ENCODE peak calls at places on chromosomes 7 and 10, in eight cellular contexts. One of them, this sample, is unnamed.

GRCh38 chr10:91296471-91296870 is 76.0 kb downstream of the PCGF5 start:
- DNase-seq in GM10248: no peak
- DNase-seq in stimulated activated CD4-positive, alpha-beta T cell treated with anti-CD3 and anti-CD28 coated beads, TNF-alpha, amount 100 ng/mL, for 24 hours: no peak
- DNase-seq in tibial artery: no peak
- DNase-seq in A549: peak; percentile 62
- DNase-seq in ACHN: peak; percentile 28
- DNase-seq in neural progenitor cell: peak; percentile 36
- DNase-seq in NCI-H1694: no peak
- DNase-seq in this sample: no peak

GRCh38 chr10:3213758-3214545 is 41.4 kb upstream of the PITRM1 start:
- DNase-seq in A549: no peak
- DNase-seq in NCI-H1694: no peak
- DNase-seq in tibial artery: no peak
- DNase-seq in stimulated activated CD4-positive, alpha-beta T cell treated with anti-CD3 and anti-CD28 coated beads, TNF-alpha, amount 100 ng/mL, for 24 hours: no peak
- DNase-seq in neural progenitor cell: no peak
- DNase-seq in ACHN: no peak
- DNase-seq in GM10248: no peak
- DNase-seq in this sample: no peak

GRCh38 chr10:106387063-106387462 is 777.4 kb downstream of the SORCS1 start:
- DNase-seq in stimulated activated CD4-positive, alpha-beta T cell treated with anti-CD3 and anti-CD28 coated beads, TNF-alpha, amount 100 ng/mL, for 24 hours: no peak
- DNase-seq in NCI-H1694: no peak
- DNase-seq in GM10248: no peak
- DNase-seq in ACHN: no peak
- DNase-seq in tibial artery: no peak
- DNase-seq in A549: no peak
- DNase-seq in neural progenitor cell: no peak
- DNase-seq in this sample: no peak

GRCh38 chr10:4073912-4074311 is 288.9 kb upstream of the KLF6 start:
- DNase-seq in ACHN: no peak
- DNase-seq in A549: no peak
- DNase-seq in neural progenitor cell: no peak
- DNase-seq in GM10248: no peak
- DNase-seq in tibial artery: peak; percentile 85
- DNase-seq in NCI-H1694: no peak
- DNase-seq in stimulated activated CD4-positive, alpha-beta T cell treated with anti-CD3 and anti-CD28 coated beads, TNF-alpha, amount 100 ng/mL, for 24 hours: no peak
- DNase-seq in this sample: peak; percentile 61

GRCh38 chr7:15291707-15292106 is 270.1 kb downstream of the AGMO start:
- DNase-seq in GM10248: no peak
- DNase-seq in A549: peak; percentile 12
- DNase-seq in ACHN: no peak
- DNase-seq in stimulated activated CD4-positive, alpha-beta T cell treated with anti-CD3 and anti-CD28 coated beads, TNF-alpha, amount 100 ng/mL, for 24 hours: no peak
- DNase-seq in NCI-H1694: no peak
- DNase-seq in tibial artery: no peak
- DNase-seq in neural progenitor cell: peak; percentile 7
- DNase-seq in this sample: no peak

GRCh38 chr7:73451780-73452398 is 18.3 kb downstream of the FZD9 start:
- DNase-seq in ACHN: peak; percentile 72
- DNase-seq in tibial artery: no peak
- DNase-seq in neural progenitor cell: peak; percentile 57
- DNase-seq in stimulated activated CD4-positive, alpha-beta T cell treated with anti-CD3 and anti-CD28 coated beads, TNF-alpha, amount 100 ng/mL, for 24 hours: peak; percentile 20
- DNase-seq in A549: peak; percentile 65
- DNase-seq in NCI-H1694: peak; percentile 57
- DNase-seq in GM10248: peak; percentile 66
- DNase-seq in this sample: no peak

GRCh38 chr7:104929921-104930320 is 84.1 kb upstream of the KMT2E start:
- DNase-seq in A549: no peak
- DNase-seq in stimulated activated CD4-positive, alpha-beta T cell treated with anti-CD3 and anti-CD28 coated beads, TNF-alpha, amount 100 ng/mL, for 24 hours: no peak
- DNase-seq in NCI-H1694: no peak
- DNase-seq in ACHN: no peak
- DNase-seq in tibial artery: no peak
- DNase-seq in GM10248: no peak
- DNase-seq in neural progenitor cell: no peak
- DNase-seq in this sample: no peak

GRCh38 chr10:11279286-11279685 is 261.6 kb downstream of the CELF2 start:
- DNase-seq in NCI-H1694: no peak
- DNase-seq in neural progenitor cell: no peak
- DNase-seq in ACHN: no peak
- DNase-seq in stimulated activated CD4-positive, alpha-beta T cell treated with anti-CD3 and anti-CD28 coated beads, TNF-alpha, amount 100 ng/mL, for 24 hours: no peak
- DNase-seq in tibial artery: no peak
- DNase-seq in GM10248: no peak
- DNase-seq in A549: no peak
- DNase-seq in this sample: no peak

GRCh38 chr7:20269726-20270125 is 52.5 kb upstream of the MACC1 start:
- DNase-seq in neural progenitor cell: no peak
- DNase-seq in GM10248: no peak
- DNase-seq in tibial artery: no peak
- DNase-seq in A549: no peak
- DNase-seq in stimulated activated CD4-positive, alpha-beta T cell treated with anti-CD3 and anti-CD28 coated beads, TNF-alpha, amount 100 ng/mL, for 24 hours: no peak
- DNase-seq in ACHN: no peak
- DNase-seq in NCI-H1694: no peak
- DNase-seq in this sample: no peak

GRCh38 chr10:127279334-127279774 is 83.0 kb upstream of the INSYN2A start:
- DNase-seq in GM10248: no peak
- DNase-seq in NCI-H1694: no peak
- DNase-seq in A549: peak; percentile 22
- DNase-seq in neural progenitor cell: no peak
- DNase-seq in ACHN: no peak
- DNase-seq in stimulated activated CD4-positive, alpha-beta T cell treated with anti-CD3 and anti-CD28 coated beads, TNF-alpha, amount 100 ng/mL, for 24 hours: no peak
- DNase-seq in tibial artery: no peak
- DNase-seq in this sample: no peak

GRCh38 chr10:61899045-61899444 is 2.5 kb upstream of the ARID5B start:
- DNase-seq in NCI-H1694: no peak
- DNase-seq in ACHN: peak; percentile 17
- DNase-seq in tibial artery: no peak
- DNase-seq in GM10248: no peak
- DNase-seq in stimulated activated CD4-positive, alpha-beta T cell treated with anti-CD3 and anti-CD28 coated beads, TNF-alpha, amount 100 ng/mL, for 24 hours: no peak
- DNase-seq in A549: no peak
- DNase-seq in neural progenitor cell: no peak
- DNase-seq in this sample: no peak

GRCh38 chr7:47415289-47416212 is 166.4 kb downstream of the TNS3 start:
- DNase-seq in stimulated activated CD4-positive, alpha-beta T cell treated with anti-CD3 and anti-CD28 coated beads, TNF-alpha, amount 100 ng/mL, for 24 hours: no peak
- DNase-seq in tibial artery: peak; percentile 47
- DNase-seq in ACHN: no peak
- DNase-seq in GM10248: no peak
- DNase-seq in neural progenitor cell: no peak
- DNase-seq in NCI-H1694: no peak
- DNase-seq in A549: no peak
- DNase-seq in this sample: no peak

GRCh38 chr7:151794508-151795167 is 82.3 kb downstream of the PRKAG2 start:
- DNase-seq in ACHN: no peak
- DNase-seq in stimulated activated CD4-positive, alpha-beta T cell treated with anti-CD3 and anti-CD28 coated beads, TNF-alpha, amount 100 ng/mL, for 24 hours: no peak
- DNase-seq in GM10248: no peak
- DNase-seq in NCI-H1694: no peak
- DNase-seq in A549: no peak
- DNase-seq in tibial artery: no peak
- DNase-seq in neural progenitor cell: no peak
- DNase-seq in this sample: no peak

GRCh38 chr10:8444630-8445029 is 390.1 kb downstream of the GATA3 start:
- DNase-seq in GM10248: no peak
- DNase-seq in tibial artery: no peak
- DNase-seq in neural progenitor cell: peak; percentile 65
- DNase-seq in A549: no peak
- DNase-seq in NCI-H1694: no peak
- DNase-seq in stimulated activated CD4-positive, alpha-beta T cell treated with anti-CD3 and anti-CD28 coated beads, TNF-alpha, amount 100 ng/mL, for 24 hours: no peak
- DNase-seq in ACHN: no peak
- DNase-seq in this sample: no peak

GRCh38 chr7:107958764-107959526 is 44.0 kb downstream of the LAMB1 start:
- DNase-seq in neural progenitor cell: no peak
- DNase-seq in tibial artery: no peak
- DNase-seq in ACHN: no peak
- DNase-seq in NCI-H1694: no peak
- DNase-seq in stimulated activated CD4-positive, alpha-beta T cell treated with anti-CD3 and anti-CD28 coated beads, TNF-alpha, amount 100 ng/mL, for 24 hours: no peak
- DNase-seq in A549: no peak
- DNase-seq in GM10248: no peak
- DNase-seq in this sample: no peak

GRCh38 chr10:60649485-60650271 is 128.6 kb upstream of the CDK1 start:
- DNase-seq in neural progenitor cell: no peak
- DNase-seq in GM10248: no peak
- DNase-seq in stimulated activated CD4-positive, alpha-beta T cell treated with anti-CD3 and anti-CD28 coated beads, TNF-alpha, amount 100 ng/mL, for 24 hours: no peak
- DNase-seq in ACHN: no peak
- DNase-seq in A549: no peak
- DNase-seq in tibial artery: no peak
- DNase-seq in NCI-H1694: no peak
- DNase-seq in this sample: no peak

GRCh38 chr10:99943908-99944307 is 65.8 kb downstream of the DNMBP start:
- DNase-seq in stimulated activated CD4-positive, alpha-beta T cell treated with anti-CD3 and anti-CD28 coated beads, TNF-alpha, amount 100 ng/mL, for 24 hours: no peak
- DNase-seq in NCI-H1694: no peak
- DNase-seq in tibial artery: no peak
- DNase-seq in ACHN: no peak
- DNase-seq in neural progenitor cell: no peak
- DNase-seq in GM10248: no peak
- DNase-seq in A549: no peak
- DNase-seq in this sample: no peak

GRCh38 chr10:31071232-31071999 is 39.8 kb upstream of the ZNF438 start:
- DNase-seq in ACHN: no peak
- DNase-seq in NCI-H1694: no peak
- DNase-seq in neural progenitor cell: no peak
- DNase-seq in GM10248: no peak
- DNase-seq in A549: no peak
- DNase-seq in stimulated activated CD4-positive, alpha-beta T cell treated with anti-CD3 and anti-CD28 coated beads, TNF-alpha, amount 100 ng/mL, for 24 hours: no peak
- DNase-seq in tibial artery: peak; percentile 67
- DNase-seq in this sample: peak; percentile 52

GRCh38 chr10:71323407-71323806 is 4.3 kb downstream of the SLC29A3 start:
- DNase-seq in NCI-H1694: no peak
- DNase-seq in GM10248: no peak
- DNase-seq in A549: peak; percentile 50
- DNase-seq in stimulated activated CD4-positive, alpha-beta T cell treated with anti-CD3 and anti-CD28 coated beads, TNF-alpha, amount 100 ng/mL, for 24 hours: no peak
- DNase-seq in ACHN: peak; percentile 24
- DNase-seq in neural progenitor cell: no peak
- DNase-seq in tibial artery: no peak
- DNase-seq in this sample: no peak

GRCh38 chr7:158527038-158527437 is 60.6 kb downstream of the PTPRN2 start:
- DNase-seq in GM10248: no peak
- DNase-seq in A549: no peak
- DNase-seq in tibial artery: no peak
- DNase-seq in neural progenitor cell: no peak
- DNase-seq in stimulated activated CD4-positive, alpha-beta T cell treated with anti-CD3 and anti-CD28 coated beads, TNF-alpha, amount 100 ng/mL, for 24 hours: no peak
- DNase-seq in ACHN: no peak
- DNase-seq in NCI-H1694: no peak
- DNase-seq in this sample: no peak

GRCh38 chr7:106029448-106029847 is 66.4 kb downstream of the CDHR3 start:
- DNase-seq in ACHN: no peak
- DNase-seq in neural progenitor cell: no peak
- DNase-seq in GM10248: no peak
- DNase-seq in NCI-H1694: no peak
- DNase-seq in tibial artery: no peak
- DNase-seq in A549: no peak
- DNase-seq in stimulated activated CD4-positive, alpha-beta T cell treated with anti-CD3 and anti-CD28 coated beads, TNF-alpha, amount 100 ng/mL, for 24 hours: no peak
- DNase-seq in this sample: no peak

GRCh38 chr7:82164813-82165212 is 278.8 kb downstream of the CACNA2D1 start:
- DNase-seq in neural progenitor cell: peak; percentile 25
- DNase-seq in ACHN: peak; percentile 10
- DNase-seq in GM10248: no peak
- DNase-seq in tibial artery: no peak
- DNase-seq in A549: peak; percentile 46
- DNase-seq in NCI-H1694: peak; percentile 55
- DNase-seq in stimulated activated CD4-positive, alpha-beta T cell treated with anti-CD3 and anti-CD28 coated beads, TNF-alpha, amount 100 ng/mL, for 24 hours: no peak
- DNase-seq in this sample: no peak